ENCODE peak calls at places on chromosomes 7 and 10, in eight cellular contexts. G is SHP77 treated with DMSO at 0.1 percent for 48 hours; O is OCI-LY7; C is trophoblast cell; M is NCI-H187 treated with DMSO at 0.1 percent for 48 hours; T is activated T-cell treated with anti-CD3 and anti-CD28 coated beads, Interleukin-2, amount 50 U/mL, for 72 hours; P is glutamatergic neuron; F is Kasumi-1. I is an unnamed sample.

GRCh38 chr7:17690030-17690429 is 250.3 kb downstream of the SNX13 start:
- DNase-seq in P (no peak), T (no peak), O (no peak), M (no peak), C (peak), G (no peak), F (peak), I (no peak)

GRCh38 chr7:4888161-4888560 is 4.6 kb upstream of the RADIL start:
- DNase-seq in C (no peak), M (no peak), O (no peak), P (no peak), G (no peak), T (no peak), F (no peak), I (no peak)

GRCh38 chr10:69879628-69880257 is 78.0 kb downstream of the COL13A1 start:
- DNase-seq in C (no peak), P (peak), T (no peak), O (no peak), G (no peak), F (no peak), M (no peak), I (no peak)

GRCh38 chr7:40580776-40581175 is 446.0 kb downstream of the SUGCT start:
- DNase-seq in O (no peak), P (no peak), G (no peak), F (no peak), T (no peak), C (no peak), M (no peak), I (no peak)

GRCh38 chr7:150874401-150875198 is 22.3 kb downstream of the AOC1 start:
- DNase-seq in F (no peak), O (no peak), G (no peak), M (no peak), C (no peak), T (no peak), P (no peak), I (no peak)

GRCh38 chr10:43233601-43234430 is 33.0 kb downstream of the RASGEF1A start:
- DNase-seq in G (no peak), F (no peak), P (peak), C (no peak), O (no peak), T (no peak), M (no peak), I (no peak)

GRCh38 chr10:104274762-104275721 is 6.1 kb downstream of the GSTO2 start:
- DNase-seq in P (peak), C (peak), F (peak), M (no peak), T (peak), O (peak), G (no peak), I (peak)

GRCh38 chr7:136009488-136010079 is 32.4 kb upstream of the MTPN start:
- DNase-seq in F (peak), O (peak), T (no peak), C (no peak), P (no peak), M (peak), G (peak), I (no peak)

GRCh38 chr10:100970914-100971811 is 1.9 kb downstream of the SEMA4G start:
- DNase-seq in C (no peak), O (no peak), G (no peak), T (no peak), M (no peak), P (no peak), F (no peak), I (no peak)

GRCh38 chr7:63899691-63900393 is 98.8 kb upstream of the ZNF722 start:
- DNase-seq in C (no peak), O (no peak), M (no peak), F (peak), T (peak), P (no peak), G (peak), I (peak)

GRCh38 chr10:85045046-85045445 is 716.7 kb downstream of the CCSER2 start:
- DNase-seq in G (no peak), M (no peak), O (no peak), P (no peak), C (no peak), F (no peak), T (no peak), I (no peak)

GRCh38 chr10:51125518-51125917 is 51.2 kb downstream of the PRKG1 start:
- DNase-seq in O (no peak), F (no peak), C (no peak), P (no peak), M (no peak), G (no peak), T (no peak), I (no peak)

GRCh38 chr10:5619366-5620211 is 46.8 kb downstream of the ASB13 start:
- DNase-seq in O (no peak), P (no peak), M (no peak), C (no peak), T (no peak), G (no peak), F (no peak), I (no peak)

GRCh38 chr7:132882714-132883428 is 199.0 kb downstream of the CHCHD3 start:
- DNase-seq in M (no peak), G (no peak), P (no peak), F (no peak), C (no peak), T (peak), O (no peak), I (no peak)

GRCh38 chr10:72016608-72017310 is 52.6 kb downstream of the CHST3 start:
- DNase-seq in M (no peak), P (no peak), G (no peak), C (no peak), O (no peak), F (no peak), T (no peak), I (no peak)

GRCh38 chr7:47371733-47372368 is 210.1 kb downstream of the TNS3 start:
- DNase-seq in F (no peak), M (no peak), G (peak), O (no peak), P (no peak), C (no peak), T (no peak), I (no peak)

GRCh38 chr10:13637303-13637856 is 50.6 kb downstream of the PRPF18 start:
- DNase-seq in O (no peak), F (no peak), T (no peak), C (no peak), P (no peak), M (no peak), G (no peak), I (no peak)

GRCh38 chr10:117374506-117375359 is 507 bp downstream of the PDZD8 start:
- DNase-seq in G (no peak), P (peak), C (peak), F (peak), O (peak), T (peak), M (no peak), I (no peak)

GRCh38 chr10:114103286-114103685 is 59.6 kb downstream of the ADRB1 start:
- DNase-seq in F (peak), O (peak), G (no peak), M (no peak), T (no peak), P (no peak), C (no peak), I (no peak)

GRCh38 chr10:112287844-112288243 is 4.6 kb downstream of the TECTB start:
- DNase-seq in O (no peak), G (no peak), M (no peak), T (no peak), P (no peak), F (no peak), C (no peak), I (no peak)

GRCh38 chr7:412731-413356 is 106.8 kb downstream of the PDGFA start:
- DNase-seq in T (no peak), F (no peak), C (no peak), P (no peak), M (no peak), O (no peak), G (no peak), I (no peak)

GRCh38 chr7:24052572-24053223 is 231.3 kb upstream of the NPY start:
- DNase-seq in M (no peak), P (no peak), C (peak), T (no peak), G (peak), F (peak), O (no peak), I (no peak)

GRCh38 chr10:44153901-44154670 is 230.8 kb downstream of the CXCL12 start:
- DNase-seq in M (no peak), G (no peak), T (no peak), F (no peak), O (no peak), C (no peak), P (no peak), I (no peak)

GRCh38 chr7:121519548-121520521 is 123.7 kb upstream of the FAM3C start:
- DNase-seq in P (no peak), F (peak), O (no peak), C (peak), G (no peak), M (no peak), T (no peak), I (no peak)

GRCh38 chr7:12244694-12245093 is 33.6 kb downstream of the TMEM106B start:
- DNase-seq in M (no peak), C (no peak), G (no peak), F (no peak), O (no peak), T (no peak), P (no peak), I (no peak)

GRCh38 chr10:70563230-70563629 is 39.3 kb downstream of the PRF1 start:
- DNase-seq in P (no peak), T (no peak), O (no peak), C (no peak), M (no peak), G (no peak), F (no peak), I (no peak)

GRCh38 chr10:98223874-98224273 is 44.1 kb downstream of the LOXL4 start:
- DNase-seq in M (no peak), C (no peak), F (no peak), P (no peak), O (no peak), T (no peak), G (no peak), I (no peak)

GRCh38 chr10:70265032-70265689 is 18.6 kb downstream of the NPFFR1 start:
- DNase-seq in G (no peak), M (no peak), C (no peak), O (peak), F (no peak), T (no peak), P (no peak), I (no peak)

GRCh38 chr7:149811221-149811620 is 27.0 kb upstream of the ZNF862 start:
- DNase-seq in O (peak), C (no peak), P (no peak), F (peak), G (no peak), M (no peak), T (no peak), I (no peak)

GRCh38 chr7:135169141-135169935 is 1.2 kb downstream of the CYREN start:
- DNase-seq in F (peak), P (peak), O (peak), M (no peak), G (no peak), T (peak), C (peak), I (no peak)

GRCh38 chr7:83166-83840 is 109.1 kb upstream of the FAM20C start:
- DNase-seq in G (no peak), P (no peak), O (no peak), T (no peak), F (no peak), C (no peak), M (no peak), I (no peak)

GRCh38 chr10:91424016-91424415 is 13.9 kb downstream of the HECTD2 start:
- DNase-seq in C (no peak), O (no peak), T (peak), F (no peak), P (no peak), G (no peak), M (no peak), I (no peak)

GRCh38 chr10:133039823-133040704 is 47.7 kb upstream of the ADGRA1 start:
- DNase-seq in C (no peak), O (no peak), G (no peak), P (peak), T (no peak), M (no peak), F (no peak), I (no peak)

GRCh38 chr10:83538047-83538446 is 601.3 kb upstream of the GHITM start:
- DNase-seq in C (no peak), M (no peak), O (no peak), F (no peak), G (no peak), T (no peak), P (no peak), I (no peak)

GRCh38 chr7:117401293-117402002 is 25.8 kb downstream of the ASZ1 start:
- DNase-seq in G (no peak), T (no peak), P (no peak), O (no peak), C (no peak), M (no peak), F (peak), I (no peak)

GRCh38 chr7:5773661-5774086 is 7.8 kb downstream of the RNF216 start:
- DNase-seq in O (no peak), P (no peak), T (peak), F (peak), M (no peak), C (peak), G (no peak), I (no peak)

GRCh38 chr10:95864906-95865813 is 42.6 kb upstream of the CC2D2B start:
- DNase-seq in P (peak), M (no peak), G (peak), F (peak), O (peak), C (peak), T (peak), I (peak)

I was measured in nucleus accumbens.